ENCODE peak calls at places on chromosomes 5 and 9, in four cellular contexts. P is adrenal gland, K is HepG2, G is NB4. A is an unnamed sample.

GRCh38 chr5:174329738-174330137 is 284.2 kb downstream of the NSG2 start:
- DNase-seq in G (no peak), K (no peak), P (no peak), A (no peak)

GRCh38 chr5:96151891-96152290 is 190.2 kb upstream of the ELL2 start:
- DNase-seq in K (no peak), G (peak), P (no peak), A (no peak)

GRCh38 chr9:92605224-92605623 is 64.7 kb downstream of the IPPK start:
- DNase-seq in K (no peak), G (no peak), P (no peak), A (no peak)

GRCh38 chr9:134316444-134317160 is 9.7 kb upstream of the RXRA start:
- DNase-seq in P (peak), K (no peak), G (no peak), A (peak)

GRCh38 chr9:113503131-113503541 is 39.6 kb downstream of the RGS3 start:
- DNase-seq in P (no peak), G (no peak), K (no peak), A (no peak)

GRCh38 chr9:106772523-106773290 is 90.3 kb upstream of the ZNF462 start:
- DNase-seq in K (no peak), G (no peak), P (no peak), A (peak)

GRCh38 chr5:138946241-138946623 is 71.1 kb upstream of the LRRTM2 start:
- DNase-seq in G (no peak), K (no peak), P (no peak), A (no peak)

GRCh38 chr5:76986828-76987526 is 34.1 kb downstream of the CRHBP start:
- DNase-seq in K (no peak), P (no peak), G (no peak), A (no peak)

GRCh38 chr5:14743601-14744295 is 79.2 kb downstream of the OTULIN start:
- DNase-seq in K (no peak), G (no peak), P (no peak), A (peak)

GRCh38 chr9:72675586-72675985 is 154.2 kb downstream of the TMC1 start:
- DNase-seq in G (no peak), K (no peak), P (no peak), A (peak)

GRCh38 chr9:35385042-35385441 is 104.9 kb upstream of the RUSC2 start:
- DNase-seq in P (no peak), K (no peak), G (no peak), A (peak)
- TF ChIP-seq CTCF in P (no peak), K (no peak), G (no peak), A (peak)

GRCh38 chr5:10418654-10419345 is 22.9 kb upstream of the ROPN1L start:
- DNase-seq in K (no peak), G (no peak), P (no peak), A (no peak)
- TF ChIP-seq CTCF in K (no peak), G (no peak), P (no peak), A (no peak)

DNA sequence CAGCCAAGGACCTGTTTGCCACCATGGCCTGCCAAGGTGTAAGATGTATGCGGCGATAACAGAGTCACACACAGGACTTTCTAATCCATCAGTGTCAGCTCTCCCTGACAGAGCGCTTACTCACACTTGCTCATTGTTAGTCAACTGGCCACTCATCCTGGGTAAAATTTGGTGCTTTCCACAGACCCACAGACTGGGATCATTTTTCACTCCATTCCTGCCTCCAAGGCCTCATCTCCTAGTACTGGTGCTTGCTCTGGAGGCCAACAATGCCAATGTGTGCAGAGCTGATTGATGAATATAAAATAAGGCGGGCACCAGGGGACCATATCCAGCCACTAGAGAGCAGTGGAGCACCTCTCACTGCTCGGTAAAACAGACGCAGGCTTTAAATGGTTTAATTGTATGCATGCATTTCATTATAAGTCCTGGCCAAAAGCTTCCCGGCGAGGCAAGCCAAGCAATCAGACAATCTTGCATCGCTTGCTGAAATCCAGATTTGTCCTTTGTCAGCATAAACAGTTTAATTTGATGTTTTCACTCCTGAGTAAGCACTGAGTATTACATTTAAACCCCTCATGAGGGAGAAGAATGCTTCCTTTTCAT is 22.3 kb downstream of the PSMB7 start:
- DNase-seq in G (peak), P (peak), K (no peak), A (peak)
- TF ChIP-seq CTCF in G (peak), P (peak), K (peak), A (peak)

GRCh38 chr5:144487207-144487606 is 316.5 kb downstream of the KCTD16 start:
- DNase-seq in G (peak), K (no peak), P (no peak), A (no peak)
- TF ChIP-seq CTCF in G (peak), K (peak), P (no peak), A (no peak)

DNA sequence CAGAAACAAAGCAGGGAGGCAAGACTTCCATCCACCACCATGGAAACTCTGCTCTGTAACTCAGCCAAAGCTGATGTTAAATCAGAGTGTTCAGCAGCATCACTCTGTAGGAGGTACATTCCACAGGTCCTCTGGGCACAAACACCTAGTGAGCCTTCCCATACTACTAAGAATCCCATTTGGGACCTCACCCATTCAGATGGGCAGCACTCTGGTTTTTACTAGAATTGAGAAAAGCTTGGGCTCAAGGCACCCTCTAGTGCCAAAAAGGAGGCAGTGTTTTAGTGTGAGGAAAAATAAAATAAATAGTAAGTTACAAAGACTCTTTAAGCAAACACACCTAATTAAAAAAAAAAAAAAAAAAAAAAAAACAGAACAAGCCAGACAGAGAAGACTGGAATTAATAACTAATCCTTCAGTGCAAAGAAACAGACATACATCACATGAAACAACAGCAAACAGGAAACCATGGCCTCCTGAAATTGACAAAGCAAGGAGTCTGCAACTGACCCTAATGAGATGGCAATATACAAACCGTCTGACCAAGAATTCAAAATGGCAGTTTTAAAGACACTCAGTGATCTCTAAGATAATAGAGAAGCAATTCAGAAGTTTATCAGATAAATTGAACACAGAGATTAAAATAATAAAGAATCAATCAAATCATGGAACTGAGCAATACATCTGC is 159.5 kb downstream of the GNA14 start:
- DNase-seq in P (no peak), K (no peak), G (peak), A (peak)
- TF ChIP-seq CTCF in P (peak), K (peak), G (peak), A (peak)